ENCODE peak calls at places on chromosomes 12 and 14, in six cellular contexts. M, G, X, R, Q and Z are unnamed samples.

GRCh38 chr12:57072661-57073060 is 5.9 kb downstream of the NEMP1 start:
- DNase-seq in Q (no peak), R (no peak), X (no peak), M (no peak), G (no peak), Z (no peak)

GRCh38 chr12:30980886-30981662 is 54.5 kb downstream of the TSPAN11 start:
- DNase-seq in M (no peak), Q (no peak), R (no peak), G (no peak), X (no peak), Z (peak; percentile 51)

GRCh38 chr12:25529738-25530137 is 23.3 kb downstream of the LMNTD1 start:
- DNase-seq in X (no peak), M (no peak), R (no peak), G (no peak), Q (no peak), Z (no peak)

GRCh38 chr12:57892232-57892987 is 45.9 kb upstream of the CTDSP2 start:
- DNase-seq in R (no peak), M (no peak), G (no peak), X (no peak), Q (no peak), Z (no peak)

GRCh38 chr12:113270709-113271009 is 49.4 kb downstream of the TPCN1 start:
- DNase-seq in R (no peak), M (no peak), G (no peak), X (no peak), Q (no peak), Z (no peak)

GRCh38 chr14:99412122-99413061 is 68.3 kb downstream of the SETD3 start:
- DNase-seq in Q (no peak), M (no peak), R (no peak), X (peak; percentile 15), G (no peak), Z (no peak)

GRCh38 chr12:122886851-122887816 is 8.8 kb downstream of the VPS37B start:
- DNase-seq in G (no peak), X (peak; percentile 47), Q (peak; percentile 88), R (no peak), M (no peak), Z (no peak)

GRCh38 chr12:54495327-54495726 is 2.2 kb upstream of the NCKAP1L start:
- DNase-seq in G (no peak), Q (no peak), R (no peak), X (no peak), M (no peak), Z (no peak)

GRCh38 chr14:57244103-57244502 is 24.6 kb downstream of the EXOC5 start:
- DNase-seq in M (no peak), R (no peak), Q (no peak), X (no peak), G (no peak), Z (no peak)

GRCh38 chr12:44875417-44875953 is 630 bp downstream of the NELL2 start:
- DNase-seq in X (no peak), Q (no peak), G (no peak), R (no peak), M (no peak), Z (no peak)

GRCh38 chr12:129193263-129193871 is 340.1 kb downstream of the GLT1D1 start:
- DNase-seq in G (peak; percentile 4), R (no peak), Q (no peak), X (peak; percentile 21), M (no peak), Z (no peak)

GRCh38 chr12:39782026-39782545 is 162.5 kb upstream of the ABCD2 start:
- DNase-seq in R (no peak), G (no peak), M (no peak), Q (no peak), X (no peak), Z (no peak)

GRCh38 chr14:82387699-82388098 is 854.0 kb upstream of the SEL1L start:
- DNase-seq in Q (no peak), M (peak; percentile 70), G (no peak), X (no peak), R (no peak), Z (peak; percentile 78)